ENCODE peak calls at places on chromosomes 1 and 21, in eight cellular contexts. S is kidney, O is T-helper 17 cell, W is retinal pigment epithelial cell, A is HT-29, V is GM06990, Q is GM12891, B is posterior vena cava. G is an unnamed sample.

GRCh38 chr21:17597680-17598079 is 15.0 kb downstream of the BTG3 start:
- DNase-seq in O (no peak), B (no peak), A (no peak), S (no peak), Q (no peak), W (no peak), V (no peak), G (no peak)

GRCh38 chr21:32463367-32463766 is 50.9 kb downstream of the EVA1C start:
- DNase-seq in A (peak; percentile 72), Q (no peak), O (no peak), S (peak; percentile 64), W (peak; percentile 85), B (no peak), V (no peak), G (no peak)

GRCh38 chr21:45998871-45999580 is 17.5 kb downstream of the COL6A1 start:
- DNase-seq in S (peak; percentile 64), O (no peak), B (peak; percentile 79), A (no peak), Q (no peak), W (no peak), V (no peak), G (no peak)

GRCh38 chr1:17013598-17014320 is 2.0 kb upstream of the ATP13A2 start:
- DNase-seq in S (peak; percentile 18), V (no peak), Q (no peak), O (no peak), W (no peak), A (no peak), B (peak; percentile 69), G (no peak)

GRCh38 chr1:41319803-41320711 is 41.2 kb upstream of the FOXO6 start:
- DNase-seq in W (no peak), O (no peak), S (no peak), B (peak; percentile 79), Q (no peak), A (no peak), V (no peak), G (no peak)

GRCh38 chr1:227225715-227226346 is 92.5 kb downstream of the CDC42BPA start:
- DNase-seq in Q (no peak), O (no peak), A (peak; percentile 5), S (no peak), V (no peak), W (no peak), B (no peak), G (no peak)

GRCh38 chr1:223846668-223847007 is 891 bp upstream of the TP53BP2 start:
- DNase-seq in O (no peak), W (no peak), B (no peak), S (no peak), A (peak; percentile 58), Q (no peak), V (no peak), G (no peak)

GRCh38 chr1:2534775-2535387 is 4.8 kb upstream of the HES5 start:
- DNase-seq in Q (no peak), B (no peak), A (peak; percentile 47), V (no peak), S (no peak), O (no peak), W (no peak), G (no peak)

GRCh38 chr1:30743584-30744059 is 14.0 kb downstream of the LAPTM5 start:
- DNase-seq in Q (peak; percentile 74), O (peak; percentile 70), W (no peak), S (peak; percentile 39), B (no peak), A (no peak), V (peak; percentile 65), G (peak; percentile 89)

GRCh38 chr1:147504801-147505303 is 36.4 kb upstream of the BCL9 start:
- DNase-seq in Q (no peak), S (no peak), W (peak; percentile 16), V (no peak), A (peak; percentile 5), O (no peak), B (no peak), G (no peak)

GRCh38 chr1:1291611-1292441 is 11.6 kb downstream of the SCNN1D start:
- DNase-seq in B (no peak), O (peak; percentile 50), S (no peak), V (peak; percentile 71), W (no peak), A (peak; percentile 86), Q (peak; percentile 96), G (no peak)

GRCh38 chr1:229699613-229700242 is 73.7 kb downstream of the URB2 start:
- DNase-seq in V (no peak), B (no peak), W (no peak), O (no peak), S (no peak), Q (no peak), A (no peak), G (no peak)

GRCh38 chr1:30130106-30130505 is 593.3 kb downstream of the MATN1 start:
- DNase-seq in V (no peak), A (no peak), W (no peak), S (no peak), Q (no peak), B (no peak), O (no peak), G (no peak)

GRCh38 chr1:78475888-78476610 is 14.7 kb upstream of the PTGFR start:
- DNase-seq in V (no peak), W (no peak), B (no peak), O (no peak), Q (no peak), S (no peak), A (no peak), G (no peak)

GRCh38 chr21:27771938-27772505 is 805.1 kb upstream of the ADAMTS5 start:
- DNase-seq in O (no peak), Q (no peak), B (no peak), A (no peak), V (no peak), W (no peak), S (no peak), G (no peak)

GRCh38 chr21:42055425-42055824 is 15.7 kb upstream of the UMODL1 start:
- DNase-seq in S (peak; percentile 24), W (no peak), O (no peak), A (no peak), V (no peak), B (peak; percentile 45), Q (no peak), G (no peak)

GRCh38 chr1:209029737-209030136 is 553.8 kb upstream of the CAMK1G start:
- DNase-seq in O (no peak), Q (no peak), V (no peak), S (no peak), W (no peak), B (no peak), A (no peak), G (no peak)

GRCh38 chr1:44664730-44665370 is 9.4 kb downstream of the TMEM53 start:
- DNase-seq in B (no peak), Q (no peak), S (peak; percentile 29), O (no peak), V (no peak), A (no peak), W (no peak), G (peak; percentile 12)

GRCh38 chr1:93159337-93159736 is 20.9 kb downstream of the TMED5 start:
- DNase-seq in S (no peak), O (no peak), W (no peak), B (no peak), Q (no peak), A (no peak), V (no peak), G (no peak)

GRCh38 chr1:97091263-97091662 is 369.7 kb downstream of the PTBP2 start:
- DNase-seq in Q (no peak), W (no peak), A (no peak), V (no peak), O (no peak), B (no peak), S (no peak), G (no peak)

GRCh38 chr1:16232316-16232710 is 4.7 kb downstream of the CPLANE2 start:
- DNase-seq in W (no peak), B (peak; percentile 44), S (no peak), O (no peak), A (no peak), V (no peak), Q (no peak), G (no peak)

GRCh38 chr1:42758641-42759040 is 8.2 kb downstream of the P3H1 start:
- DNase-seq in B (no peak), V (no peak), A (no peak), S (no peak), O (no peak), Q (no peak), W (no peak), G (no peak)

GRCh38 chr1:217029311-217030157 is 306.3 kb upstream of the ESRRG start:
- DNase-seq in A (peak; percentile 82), O (no peak), V (no peak), S (no peak), W (peak; percentile 38), Q (no peak), B (no peak), G (no peak)

GRCh38 chr1:69569281-69569970 is 1.7 kb downstream of the LRRC7 start:
- DNase-seq in Q (no peak), S (peak; percentile 48), B (peak; percentile 56), O (no peak), V (no peak), A (no peak), W (no peak), G (no peak)

GRCh38 chr1:42043811-42044210 is 109.4 kb upstream of the GUCA2B start:
- DNase-seq in W (no peak), O (no peak), S (no peak), V (no peak), Q (no peak), A (peak; percentile 36), B (no peak), G (no peak)